ENCODE peak calls at places on chromosomes 16 and 17, in four cellular contexts. Y is mucosa of descending colon, L is tibial nerve, X is suprapubic skin. E is an unnamed sample.

GRCh38 chr17:58307468-58308172 is 21.0 kb downstream of the TSPOAP1 start:
- DNase-seq in Y (no peak), X (no peak), L (no peak), E (peak)

GRCh38 chr16:48231675-48232214 is 12.4 kb upstream of the LONP2 start:
- DNase-seq in Y (no peak), L (no peak), X (no peak), E (no peak)

GRCh38 chr16:88500255-88500661 is 47.2 kb downstream of the ZFPM1 start:
- DNase-seq in X (no peak), L (no peak), Y (no peak), E (no peak)

GRCh38 chr16:30430428-30430970 is 669 bp upstream of the DCTPP1 start:
- DNase-seq in Y (peak), X (no peak), L (no peak), E (no peak)

GRCh38 chr16:81597079-81597658 is 152.6 kb downstream of the CMIP start:
- DNase-seq in L (no peak), Y (no peak), X (no peak), E (no peak)

GRCh38 chr17:82961366-82962162 is 117.8 kb upstream of the METRNL start:
- DNase-seq in Y (peak), L (no peak), X (peak), E (no peak)

GRCh38 chr17:80827646-80828643 is 163.7 kb upstream of the CHMP6 start:
- DNase-seq in Y (no peak), X (peak), L (no peak), E (no peak)

GRCh38 chr17:44916781-44917241 is 1.5 kb upstream of the GFAP start:
- DNase-seq in Y (no peak), L (no peak), X (no peak), E (no peak)

GRCh38 chr17:81160306-81160705 is 5.0 kb upstream of the PVALEF start:
- DNase-seq in Y (peak), X (no peak), L (no peak), E (no peak)

GRCh38 chr16:80806957-80807356 is 2.6 kb upstream of the CDYL2 start:
- DNase-seq in X (no peak), L (no peak), Y (no peak), E (no peak)

GRCh38 chr16:15502041-15502725 is 67.8 kb downstream of the BMERB1 start:
- DNase-seq in X (peak), Y (no peak), L (no peak), E (no peak)

GRCh38 chr17:37188157-37188556 is 187.6 kb upstream of the C17orf78 start:
- DNase-seq in L (no peak), X (no peak), Y (no peak), E (no peak)

GRCh38 chr17:42016952-42017865 is at the start of gene DNAJC7:
- DNase-seq in Y (peak), L (peak), X (peak), E (no peak)
- TF ChIP-seq CTCF in Y (no peak), L (no peak), X (no peak), E (peak)

GRCh38 chr17:5619088-5619740 is 34.9 kb upstream of the NLRP1 start:
- DNase-seq in L (no peak), X (no peak), Y (no peak), E (no peak)
- H3K4me3 ChIP-seq in L (no peak), X (no peak), Y (no peak), E (no peak)

GRCh38 chr16:86044241-86044671 is 145.3 kb downstream of the IRF8 start:
- DNase-seq in Y (no peak), L (no peak), X (no peak), E (no peak)
- TF ChIP-seq CTCF in Y (no peak), L (no peak), X (peak), E (no peak)

GRCh38 chr17:2158011-2158410 is 103.1 kb downstream of the HIC1 start:
- DNase-seq in X (no peak), Y (no peak), L (no peak), E (no peak)
- H3K4me3 ChIP-seq in X (no peak), Y (no peak), L (no peak), E (no peak)

GRCh38 chr17:3645310-3645709 is 8.8 kb downstream of the CTNS start:
- DNase-seq in Y (no peak), X (no peak), L (no peak), E (no peak)

GRCh38 chr17:3647251-3647650 is 10.7 kb downstream of the CTNS start:
- DNase-seq in X (no peak), Y (no peak), L (no peak), E (no peak)

GRCh38 chr17:3647769-3648540 is 11.4 kb downstream of the CTNS start:
- DNase-seq in Y (no peak), L (no peak), X (no peak), E (no peak)
- TF ChIP-seq CTCF in Y (peak), L (peak), X (peak), E (no peak)

GRCh38 chr17:67121317-67121887 is 77.0 kb downstream of the CACNG1 start:
- DNase-seq in L (no peak), X (no peak), Y (no peak), E (no peak)
- H3K4me3 ChIP-seq in L (no peak), X (no peak), Y (no peak), E (no peak)

E was measured in vagina.